ENCODE peak calls at places on chromosomes 13 and 19, in eight cellular contexts. One of them, this sample, is unnamed.

GRCh38 chr19:33426621-33427475 is 53.3 kb downstream of the CEBPG start:
- DNase-seq in heart left ventricle: peak
- DNase-seq in H1: no peak
- DNase-seq in lower leg skin: no peak
- DNase-seq in uterus: no peak
- DNase-seq in A549: no peak
- DNase-seq in vagina: no peak
- DNase-seq in prostate gland: no peak
- DNase-seq in this sample: no peak

GRCh38 chr19:39212377-39212742 is 8.3 kb upstream of the SYCN start:
- DNase-seq in heart left ventricle: no peak
- DNase-seq in H1: no peak
- DNase-seq in lower leg skin: no peak
- DNase-seq in uterus: no peak
- DNase-seq in A549: no peak
- DNase-seq in vagina: no peak
- DNase-seq in prostate gland: no peak
- DNase-seq in this sample: no peak

GRCh38 chr19:30420881-30421280 is 48.7 kb downstream of the ZNF536 start:
- DNase-seq in heart left ventricle: no peak
- DNase-seq in H1: no peak
- DNase-seq in lower leg skin: no peak
- DNase-seq in uterus: no peak
- DNase-seq in A549: no peak
- DNase-seq in vagina: no peak
- DNase-seq in prostate gland: no peak
- DNase-seq in this sample: no peak

GRCh38 chr19:4369888-4370260 is 26.5 kb downstream of the MPND start:
- DNase-seq in heart left ventricle: no peak
- DNase-seq in H1: no peak
- DNase-seq in lower leg skin: no peak
- DNase-seq in uterus: no peak
- DNase-seq in A549: no peak
- DNase-seq in vagina: no peak
- DNase-seq in prostate gland: no peak
- DNase-seq in this sample: no peak

GRCh38 chr19:44705502-44706010 is 6.6 kb downstream of the CEACAM16 start:
- DNase-seq in heart left ventricle: no peak
- DNase-seq in H1: no peak
- DNase-seq in lower leg skin: no peak
- DNase-seq in uterus: no peak
- DNase-seq in A549: no peak
- DNase-seq in vagina: no peak
- DNase-seq in prostate gland: no peak
- DNase-seq in this sample: no peak

GRCh38 chr19:18646535-18647370 is 9.9 kb downstream of the KLHL26 start:
- DNase-seq in heart left ventricle: no peak
- DNase-seq in H1: no peak
- DNase-seq in lower leg skin: no peak
- DNase-seq in uterus: no peak
- DNase-seq in A549: no peak
- DNase-seq in vagina: no peak
- DNase-seq in prostate gland: no peak
- DNase-seq in this sample: peak

GRCh38 chr13:30898721-30899188 is 7.3 kb upstream of the MEDAG start:
- DNase-seq in heart left ventricle: peak
- DNase-seq in H1: no peak
- DNase-seq in lower leg skin: peak
- DNase-seq in uterus: no peak
- DNase-seq in A549: no peak
- DNase-seq in vagina: no peak
- DNase-seq in prostate gland: no peak
- DNase-seq in this sample: peak

GRCh38 chr13:49366841-49367240 is 77.0 kb downstream of the CAB39L start:
- DNase-seq in heart left ventricle: no peak
- DNase-seq in H1: no peak
- DNase-seq in lower leg skin: no peak
- DNase-seq in uterus: no peak
- DNase-seq in A549: no peak
- DNase-seq in vagina: no peak
- DNase-seq in prostate gland: no peak
- DNase-seq in this sample: no peak

GRCh38 chr19:43560687-43561086 is 14.6 kb downstream of the XRCC1 start:
- DNase-seq in heart left ventricle: peak
- DNase-seq in H1: no peak
- DNase-seq in lower leg skin: no peak
- DNase-seq in uterus: no peak
- DNase-seq in A549: peak
- DNase-seq in vagina: no peak
- DNase-seq in prostate gland: no peak
- DNase-seq in this sample: no peak

GRCh38 chr19:41299755-41300089 is 10.2 kb upstream of the CCDC97 start:
- DNase-seq in heart left ventricle: peak
- DNase-seq in H1: no peak
- DNase-seq in lower leg skin: peak
- DNase-seq in uterus: peak
- DNase-seq in A549: no peak
- DNase-seq in vagina: no peak
- DNase-seq in prostate gland: no peak
- DNase-seq in this sample: peak

GRCh38 chr13:106373304-106373988 is 162.0 kb downstream of the EFNB2 start:
- DNase-seq in heart left ventricle: no peak
- DNase-seq in H1: no peak
- DNase-seq in lower leg skin: no peak
- DNase-seq in uterus: no peak
- DNase-seq in A549: no peak
- DNase-seq in vagina: no peak
- DNase-seq in prostate gland: no peak
- DNase-seq in this sample: no peak

GRCh38 chr19:2867025-2867991 is at the start of gene ZNF556:
- DNase-seq in heart left ventricle: no peak
- DNase-seq in H1: no peak
- DNase-seq in lower leg skin: no peak
- DNase-seq in uterus: no peak
- DNase-seq in A549: no peak
- DNase-seq in vagina: no peak
- DNase-seq in prostate gland: no peak
- DNase-seq in this sample: no peak

GRCh38 chr13:76884167-76884566 is 2.0 kb downstream of the KCTD12 start:
- DNase-seq in heart left ventricle: peak
- DNase-seq in H1: peak
- DNase-seq in lower leg skin: no peak
- DNase-seq in uterus: peak
- DNase-seq in A549: no peak
- DNase-seq in vagina: no peak
- DNase-seq in prostate gland: no peak
- DNase-seq in this sample: peak

GRCh38 chr13:98033277-98034247 is 80.1 kb downstream of the IPO5 start:
- DNase-seq in heart left ventricle: no peak
- DNase-seq in H1: no peak
- DNase-seq in lower leg skin: no peak
- DNase-seq in uterus: peak
- DNase-seq in A549: peak
- DNase-seq in vagina: no peak
- DNase-seq in prostate gland: peak
- DNase-seq in this sample: peak

GRCh38 chr13:97386832-97387486 is 47.0 kb upstream of the RAP2A start:
- DNase-seq in heart left ventricle: peak
- DNase-seq in H1: no peak
- DNase-seq in lower leg skin: no peak
- DNase-seq in uterus: no peak
- DNase-seq in A549: no peak
- DNase-seq in vagina: no peak
- DNase-seq in prostate gland: no peak
- DNase-seq in this sample: no peak

GRCh38 chr19:52694921-52695320 is 39.9 kb downstream of the ZNF611 start:
- DNase-seq in heart left ventricle: no peak
- DNase-seq in H1: no peak
- DNase-seq in lower leg skin: no peak
- DNase-seq in uterus: no peak
- DNase-seq in A549: no peak
- DNase-seq in vagina: no peak
- DNase-seq in prostate gland: no peak
- DNase-seq in this sample: no peak

GRCh38 chr19:18760440-18761383 is 30.4 kb downstream of the COMP start:
- DNase-seq in heart left ventricle: no peak
- DNase-seq in H1: no peak
- DNase-seq in lower leg skin: no peak
- DNase-seq in uterus: no peak
- DNase-seq in A549: no peak
- DNase-seq in vagina: no peak
- DNase-seq in prostate gland: no peak
- DNase-seq in this sample: no peak

GRCh38 chr13:27659466-27659865 is 37.8 kb downstream of the POLR1D start:
- DNase-seq in heart left ventricle: no peak
- DNase-seq in H1: no peak
- DNase-seq in lower leg skin: no peak
- DNase-seq in uterus: no peak
- DNase-seq in A549: no peak
- DNase-seq in vagina: no peak
- DNase-seq in prostate gland: no peak
- DNase-seq in this sample: no peak

GRCh38 chr19:9752701-9753443 is 15.7 kb downstream of the ZNF846 start:
- DNase-seq in heart left ventricle: no peak
- DNase-seq in H1: no peak
- DNase-seq in lower leg skin: no peak
- DNase-seq in uterus: no peak
- DNase-seq in A549: no peak
- DNase-seq in vagina: no peak
- DNase-seq in prostate gland: no peak
- DNase-seq in this sample: no peak

GRCh38 chr19:9757544-9758501 is 10.7 kb downstream of the ZNF846 start:
- DNase-seq in heart left ventricle: no peak
- DNase-seq in H1: no peak
- DNase-seq in lower leg skin: no peak
- DNase-seq in uterus: no peak
- DNase-seq in A549: no peak
- DNase-seq in vagina: no peak
- DNase-seq in prostate gland: no peak
- DNase-seq in this sample: no peak
- TF ChIP-seq POLR2A in heart left ventricle: no peak
- TF ChIP-seq POLR2A in H1: no peak
- TF ChIP-seq POLR2A in lower leg skin: no peak
- TF ChIP-seq POLR2A in uterus: no peak
- TF ChIP-seq POLR2A in A549: no peak
- TF ChIP-seq POLR2A in vagina: no peak
- TF ChIP-seq POLR2A in prostate gland: no peak
- TF ChIP-seq POLR2A in this sample: no peak

GRCh38 chr19:14122924-14123323 is 5.4 kb upstream of the PRKACA start:
- DNase-seq in heart left ventricle: no peak
- DNase-seq in H1: no peak
- DNase-seq in lower leg skin: no peak
- DNase-seq in uterus: no peak
- DNase-seq in A549: no peak
- DNase-seq in vagina: no peak
- DNase-seq in prostate gland: no peak
- DNase-seq in this sample: no peak

GRCh38 chr19:14127176-14127575 is 9.2 kb downstream of the ASF1B start:
- DNase-seq in heart left ventricle: peak
- DNase-seq in H1: no peak
- DNase-seq in lower leg skin: no peak
- DNase-seq in uterus: no peak
- DNase-seq in A549: no peak
- DNase-seq in vagina: no peak
- DNase-seq in prostate gland: no peak
- DNase-seq in this sample: no peak

GRCh38 chr19:14127929-14128509 is 8.4 kb downstream of the ASF1B start:
- DNase-seq in heart left ventricle: peak
- DNase-seq in H1: no peak
- DNase-seq in lower leg skin: no peak
- DNase-seq in uterus: no peak
- DNase-seq in A549: no peak
- DNase-seq in vagina: no peak
- DNase-seq in prostate gland: no peak
- DNase-seq in this sample: no peak
- H3K4me3 ChIP-seq in heart left ventricle: no peak
- H3K4me3 ChIP-seq in H1: no peak
- H3K4me3 ChIP-seq in lower leg skin: no peak
- H3K4me3 ChIP-seq in uterus: no peak
- H3K4me3 ChIP-seq in A549: no peak
- H3K4me3 ChIP-seq in vagina: no peak
- H3K4me3 ChIP-seq in prostate gland: no peak
- H3K4me3 ChIP-seq in this sample: no peak

DNA sequence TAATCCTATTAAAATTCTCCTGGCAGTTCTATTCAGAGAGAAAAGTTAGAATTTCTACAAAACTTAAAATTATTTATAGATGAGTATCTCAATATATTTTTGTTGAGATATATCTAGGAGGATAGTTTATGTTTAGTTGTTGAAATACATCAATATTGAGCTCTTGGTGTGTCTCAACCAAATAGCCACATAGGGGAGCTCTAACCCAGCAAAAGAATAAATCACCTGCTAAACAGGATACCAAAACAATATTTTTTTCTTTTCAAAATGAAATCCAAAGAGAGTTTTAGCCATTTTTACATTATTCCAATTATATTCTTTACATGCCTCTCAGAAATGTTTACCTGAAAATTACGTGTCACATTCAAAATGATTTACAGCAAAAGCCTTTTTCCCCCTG is 954.7 kb downstream of the SLITRK6 start:
- DNase-seq in heart left ventricle: no peak
- DNase-seq in H1: no peak
- DNase-seq in lower leg skin: no peak
- DNase-seq in uterus: no peak
- DNase-seq in A549: peak
- DNase-seq in vagina: no peak
- DNase-seq in prostate gland: no peak
- DNase-seq in this sample: no peak
- TF ChIP-seq CTCF in heart left ventricle: no peak
- TF ChIP-seq CTCF in H1: peak
- TF ChIP-seq CTCF in lower leg skin: no peak
- TF ChIP-seq CTCF in uterus: no peak
- TF ChIP-seq CTCF in A549: peak
- TF ChIP-seq CTCF in vagina: no peak
- TF ChIP-seq CTCF in prostate gland: no peak
- TF ChIP-seq CTCF in this sample: no peak

DNA sequence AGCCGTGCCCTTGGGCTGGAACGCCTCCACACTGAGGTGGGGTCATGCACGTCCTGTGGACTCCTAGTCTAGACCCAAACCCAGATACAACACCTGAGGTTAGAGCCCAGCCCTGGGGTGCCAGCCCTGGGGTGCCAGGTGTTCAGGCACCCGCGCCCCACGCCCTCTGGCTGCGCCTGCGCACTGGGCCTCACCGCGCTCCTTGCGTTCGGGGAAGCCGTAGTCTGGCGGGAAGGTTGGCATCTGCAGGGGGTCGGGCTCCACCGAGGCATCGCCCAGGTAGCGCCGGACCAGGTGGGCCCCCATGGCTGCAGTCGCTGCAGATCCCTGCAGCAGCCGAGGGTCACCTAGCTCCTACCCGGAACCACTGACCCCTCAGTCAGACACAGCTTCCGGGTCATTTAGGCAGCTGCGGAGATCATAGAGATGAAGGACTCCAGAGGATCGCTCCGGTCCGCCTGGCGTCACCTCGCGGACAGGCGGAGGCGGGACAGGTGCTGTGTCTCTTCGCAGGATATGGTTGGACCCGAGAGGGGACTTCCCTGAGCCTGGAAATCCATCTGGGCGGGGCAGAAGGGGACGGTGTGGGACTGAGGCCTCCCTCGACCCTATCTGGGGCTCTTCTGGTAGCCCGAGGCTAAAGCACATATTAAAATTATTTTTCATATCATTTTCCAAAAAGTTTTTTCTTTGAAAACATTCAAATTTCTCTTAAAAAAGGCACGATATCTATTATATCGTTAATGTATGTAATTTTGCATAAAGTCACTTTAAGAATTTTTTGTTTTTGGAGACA is at the start of gene NDUFB7:
- DNase-seq in heart left ventricle: peak
- DNase-seq in H1: peak
- DNase-seq in lower leg skin: peak
- DNase-seq in uterus: peak
- DNase-seq in A549: peak
- DNase-seq in vagina: no peak
- DNase-seq in prostate gland: peak
- DNase-seq in this sample: peak
- TF ChIP-seq POLR2A in heart left ventricle: no peak
- TF ChIP-seq POLR2A in H1: peak
- TF ChIP-seq POLR2A in lower leg skin: no peak
- TF ChIP-seq POLR2A in uterus: no peak
- TF ChIP-seq POLR2A in A549: peak
- TF ChIP-seq POLR2A in vagina: no peak
- TF ChIP-seq POLR2A in prostate gland: peak
- TF ChIP-seq POLR2A in this sample: peak